ENCODE peak calls at places on chromosomes 7 and 10, in four cellular contexts. Q is A549, B is HepG2, U is GM12878. M is an unnamed sample.

GRCh38 chr10:88389456-88389855 is 193.7 kb downstream of the RNLS start:
- DNase-seq in Q (peak; percentile 49), B (peak; percentile 15), U (peak; percentile 41), M (no peak)

GRCh38 chr7:98233241-98234070 is 18.6 kb downstream of the TECPR1 start:
- DNase-seq in Q (no peak), U (no peak), B (no peak), M (peak; percentile 56)

GRCh38 chr10:100021322-100021721 is 11.6 kb upstream of the DNMBP start:
- DNase-seq in B (no peak), Q (peak; percentile 52), U (peak; percentile 51), M (no peak)

GRCh38 chr10:77909755-77910375 is 16.7 kb downstream of the DLG5 start:
- DNase-seq in U (no peak), Q (peak; percentile 76), B (peak; percentile 91), M (no peak)

GRCh38 chr7:108402865-108403264 is 53.4 kb downstream of the NRCAM start:
- DNase-seq in Q (no peak), U (no peak), B (no peak), M (no peak)

GRCh38 chr7:8035647-8036518 is 67.3 kb downstream of the GLCCI1 start:
- DNase-seq in U (peak; percentile 23), Q (peak; percentile 35), B (peak; percentile 44), M (no peak)

GRCh38 chr7:36400606-36401005 is 10.9 kb downstream of the ANLN start:
- DNase-seq in Q (no peak), U (no peak), B (no peak), M (no peak)

GRCh38 chr10:48389272-48389671 is 82.8 kb downstream of the MAPK8 start:
- DNase-seq in B (no peak), U (no peak), Q (no peak), M (no peak)

GRCh38 chr7:73394416-73394815 is 39.2 kb upstream of the FZD9 start:
- DNase-seq in U (no peak), Q (no peak), B (no peak), M (no peak)

GRCh38 chr10:30902621-30903396 is 128.9 kb downstream of the ZNF438 start:
- DNase-seq in U (no peak), B (no peak), Q (no peak), M (no peak)

GRCh38 chr7:34131371-34131770 is 226.0 kb downstream of the BMPER start:
- DNase-seq in U (no peak), B (no peak), Q (no peak), M (no peak)

GRCh38 chr7:994592-995308 is 11.8 kb downstream of the CYP2W1 start:
- DNase-seq in B (no peak), U (no peak), Q (no peak), M (no peak)

GRCh38 chr10:15695852-15696251 is 23.9 kb downstream of the ITGA8 start:
- DNase-seq in Q (no peak), B (no peak), U (no peak), M (no peak)

GRCh38 chr10:62818426-62819011 is 2.4 kb upstream of the EGR2 start:
- DNase-seq in Q (peak; percentile 17), B (no peak), U (no peak), M (peak; percentile 74)

GRCh38 chr7:69962077-69962855 is 364.0 kb downstream of the AUTS2 start:
- DNase-seq in U (peak; percentile 25), Q (no peak), B (no peak), M (peak; percentile 24)

GRCh38 chr10:60974463-60975149 is 30.6 kb upstream of the RHOBTB1 start:
- DNase-seq in Q (no peak), B (no peak), U (no peak), M (no peak)

GRCh38 chr10:100970076-100970913 is 991 bp downstream of the SEMA4G start:
- DNase-seq in U (no peak), B (peak; percentile 84), Q (peak; percentile 45), M (peak; percentile 70)

GRCh38 chr7:20665096-20665495 is 49.6 kb downstream of the ABCB5 start:
- DNase-seq in U (no peak), Q (no peak), B (no peak), M (no peak)
- TF ChIP-seq PBX3 in U (no peak), Q (no peak), B (no peak), M (no peak)

DNA sequence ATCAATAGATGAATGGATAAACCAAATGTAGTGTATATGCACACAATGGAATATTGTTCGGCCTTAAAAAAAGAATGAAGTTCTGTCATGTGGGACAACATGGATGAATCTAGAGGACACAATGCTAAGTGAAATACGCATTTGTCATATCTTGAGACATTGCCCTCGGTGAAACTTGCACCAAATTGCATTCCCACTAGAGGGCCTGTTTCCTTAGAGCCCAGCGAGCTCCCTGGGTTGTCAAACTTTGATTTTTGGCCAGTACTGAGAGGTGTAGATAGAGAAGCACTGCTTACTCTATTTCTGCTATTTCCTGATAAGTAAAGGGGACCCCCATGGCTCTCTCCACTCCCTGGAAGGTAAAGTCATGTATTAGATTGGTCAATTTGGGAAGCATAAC is 157.1 kb downstream of the GPAM start:
- DNase-seq in U (no peak), Q (no peak), B (no peak), M (no peak)
- TF ChIP-seq PBX3 in U (no peak), Q (no peak), B (no peak), M (no peak)

DNA sequence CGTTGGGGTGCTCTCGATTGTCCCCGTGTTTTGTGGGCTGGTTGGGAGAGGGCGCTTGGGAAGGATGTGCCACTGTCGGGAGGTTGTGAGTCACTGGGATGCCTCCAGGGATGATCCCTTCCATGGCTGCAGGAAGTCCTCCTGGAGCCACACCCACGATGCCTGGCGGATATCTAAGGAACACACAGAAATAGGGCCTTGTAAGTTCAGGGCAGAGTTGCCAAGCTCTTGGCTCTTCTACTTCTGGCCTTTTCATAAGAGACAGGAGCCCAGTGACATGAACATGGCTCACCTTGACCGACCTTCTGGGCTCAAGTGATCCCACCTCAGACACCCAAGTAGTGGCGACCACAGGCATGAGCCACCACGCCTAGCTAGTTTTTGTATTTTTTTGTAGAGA is 47.6 kb downstream of the ZRANB1 start:
- DNase-seq in Q (no peak), U (no peak), B (no peak), M (no peak)
- TF ChIP-seq PBX3 in Q (no peak), U (no peak), B (no peak), M (no peak)

GRCh38 chr7:91263359-91264082 is 712 bp upstream of the FZD1 start:
- DNase-seq in Q (peak; percentile 17), U (no peak), B (no peak), M (peak; percentile 72)
- TF ChIP-seq PBX3 in Q (no peak), U (no peak), B (no peak), M (no peak)

GRCh38 chr7:55573526-55573925 is 1.2 kb upstream of the VOPP1 start:
- DNase-seq in Q (no peak), U (no peak), B (no peak), M (no peak)

GRCh38 chr7:55575098-55575497 is 2.8 kb upstream of the VOPP1 start:
- DNase-seq in Q (no peak), U (no peak), B (no peak), M (no peak)

GRCh38 chr7:55576753-55577152 is 4.5 kb upstream of the VOPP1 start:
- DNase-seq in B (no peak), U (no peak), Q (no peak), M (no peak)

GRCh38 chr7:55574062-55574717 is 1.9 kb upstream of the VOPP1 start:
- DNase-seq in U (no peak), B (no peak), Q (no peak), M (no peak)

DNA sequence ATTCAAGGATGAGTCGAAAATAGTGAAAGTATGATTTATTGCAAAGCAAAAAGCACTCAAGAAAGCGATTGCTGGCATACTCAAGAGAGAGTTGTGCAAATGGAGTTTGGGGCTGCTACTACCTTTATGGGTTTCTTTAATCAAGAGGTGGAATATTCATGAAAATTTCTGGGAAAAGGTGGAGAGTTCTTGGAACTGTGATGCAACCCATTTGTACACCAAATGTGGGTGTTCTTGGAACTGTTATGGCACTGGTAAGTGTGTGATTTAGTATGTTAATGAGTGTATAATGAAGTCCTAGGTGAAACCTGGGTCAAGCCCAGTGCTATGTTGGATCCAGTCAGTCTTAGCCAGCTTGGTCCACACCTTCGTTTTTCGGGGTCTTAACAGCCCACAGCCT is 3.4 kb upstream of the VOPP1 start:
- DNase-seq in U (no peak), B (no peak), Q (no peak), M (no peak)
- TF ChIP-seq PBX3 in U (no peak), B (no peak), Q (no peak), M (no peak)

GRCh38 chr10:119957451-119957850 is 64.9 kb downstream of the SEC23IP start:
- DNase-seq in B (no peak), Q (no peak), U (no peak), M (no peak)

GRCh38 chr10:119967066-119967465 is 74.5 kb downstream of the SEC23IP start:
- DNase-seq in U (no peak), B (no peak), Q (no peak), M (no peak)

GRCh38 chr10:119962837-119963236 is 70.3 kb downstream of the SEC23IP start:
- DNase-seq in Q (no peak), U (no peak), B (no peak), M (no peak)
- TF ChIP-seq PBX3 in Q (no peak), U (no peak), B (no peak), M (no peak)

GRCh38 chr7:80781561-80781979 is 137.3 kb downstream of the SEMA3C start:
- DNase-seq in Q (peak; percentile 76), U (no peak), B (no peak), M (no peak)
- TF ChIP-seq PBX3 in Q (no peak), U (no peak), B (no peak), M (peak; percentile 24)

M was measured in SK-N-SH.